ENCODE peak calls at places on chromosomes 13 and 19, in five cellular contexts. U is T-helper 9 cell; I is D341Med; E is stimulated activated CD8-positive, alpha-beta memory T cell treated with anti-CD3 and anti-CD28 coated beads, Interleukin-12 subunit alpha, Interleukin-12 subunit beta, amount 100 ng/mL, for 4 hours; J is GM04504. M is an unnamed sample.

GRCh38 chr13:27578121-27579030 is 42.0 kb downstream of the LNX2 start:
- DNase-seq in U (no peak), I (no peak), E (no peak), J (peak; percentile 17), M (no peak)

GRCh38 chr13:91347996-91348905 is 764 bp downstream of the MIR17HG start:
- DNase-seq in U (peak; percentile 57), I (no peak), E (peak; percentile 78), J (no peak), M (peak; percentile 52)

GRCh38 chr13:60260440-60260839 is 96.7 kb upstream of the DIAPH3 start:
- DNase-seq in U (no peak), I (no peak), E (no peak), J (no peak), M (no peak)

GRCh38 chr19:33446156-33446917 is 72.8 kb downstream of the CEBPG start:
- DNase-seq in U (no peak), I (no peak), E (no peak), J (no peak), M (no peak)

GRCh38 chr19:35346193-35347052 is 1.3 kb upstream of the FFAR1 start:
- DNase-seq in U (peak; percentile 72), I (no peak), E (peak; percentile 49), J (no peak), M (peak; percentile 63)

GRCh38 chr19:1265611-1266115 is 3.5 kb upstream of the CIRBP start:
- DNase-seq in U (no peak), I (peak; percentile 47), E (no peak), J (peak; percentile 84), M (no peak)

GRCh38 chr13:111637365-111637764 is 316.9 kb downstream of the TEX29 start:
- DNase-seq in U (no peak), I (no peak), E (no peak), J (no peak), M (no peak)

GRCh38 chr19:1106841-1107654 is 3.3 kb downstream of the GPX4 start:
- DNase-seq in U (no peak), I (no peak), E (no peak), J (no peak), M (no peak)

GRCh38 chr19:28136796-28137195 is 1076.2 kb downstream of the UQCRFS1 start:
- DNase-seq in U (no peak), I (no peak), E (no peak), J (no peak), M (no peak)

GRCh38 chr13:101649490-101650126 is 197.1 kb downstream of the ITGBL1 start:
- DNase-seq in U (no peak), I (no peak), E (no peak), J (peak; percentile 49), M (no peak)

GRCh38 chr19:8610041-8610927 is at the start of gene ADAMTS10:
- DNase-seq in U (peak; percentile 43), I (peak; percentile 79), E (peak; percentile 36), J (no peak), M (peak; percentile 42)

GRCh38 chr13:95641961-95642621 is 2.4 kb downstream of the DZIP1 start:
- DNase-seq in U (no peak), I (no peak), E (no peak), J (peak; percentile 10), M (no peak)

GRCh38 chr13:29849071-29849541 is 1.3 kb downstream of the UBL3 start:
- DNase-seq in U (no peak), I (no peak), E (no peak), J (no peak), M (peak; percentile 10)

GRCh38 chr19:15149704-15150103 is 42.5 kb downstream of the SYDE1 start:
- DNase-seq in U (no peak), I (no peak), E (no peak), J (no peak), M (no peak)

GRCh38 chr19:39211731-39212376 is 7.8 kb upstream of the SYCN start:
- DNase-seq in U (no peak), I (no peak), E (no peak), J (no peak), M (no peak)

GRCh38 chr13:71240906-71241305 is 626.1 kb downstream of the DACH1 start:
- DNase-seq in U (no peak), I (peak; percentile 40), E (no peak), J (no peak), M (no peak)

GRCh38 chr13:26881154-26881553 is 120.6 kb upstream of the GPR12 start:
- DNase-seq in U (no peak), I (no peak), E (no peak), J (peak; percentile 10), M (no peak)

GRCh38 chr13:82165396-82166174 is 1716.7 kb downstream of the SLITRK1 start:
- DNase-seq in U (no peak), I (peak; percentile 4), E (no peak), J (no peak), M (peak; percentile 1)

GRCh38 chr13:73399347-73400216 is 340.8 kb downstream of the KLF5 start:
- DNase-seq in U (no peak), I (no peak), E (no peak), J (no peak), M (no peak)

GRCh38 chr13:64041296-64041695 is 2625.6 kb upstream of the PCDH20 start:
- DNase-seq in U (no peak), I (no peak), E (no peak), J (no peak), M (no peak)

GRCh38 chr19:2271516-2272103 is 10.4 kb downstream of the PEAK3 start:
- DNase-seq in U (no peak), I (no peak), E (no peak), J (peak; percentile 67), M (no peak)

GRCh38 chr19:28731577-28731976 is 481.4 kb downstream of the UQCRFS1 start:
- DNase-seq in U (no peak), I (no peak), E (no peak), J (no peak), M (no peak)